ENCODE peak calls at places on chromosomes 1 and 21, in ten cellular contexts. D is fibroblast of the conjunctiva; V is HAP-1; Y is LoVo; Z is Peyer's patch; H is H9; A is CD4-positive, CD25-positive, alpha-beta regulatory T cell; T is T-helper 1 cell; E is NT2/D1; L is D341Med. N is an unnamed sample.
A peak's percentile ranks its signal among the peaks of the same experiment; 100 is the strongest.

GRCh38 chr1:185734929-185735666 is 907 bp downstream of the HMCN1 start:
- DNase-seq in E (peak; percentile 20), Y (no peak), L (no peak), Z (no peak), D (no peak), T (no peak), V (no peak), H (no peak), A (no peak), N (no peak)

GRCh38 chr1:242554577-242554976 is 30.1 kb upstream of the PLD5 start:
- DNase-seq in Y (no peak), Z (no peak), E (no peak), V (no peak), A (no peak), L (no peak), H (no peak), T (no peak), D (no peak), N (no peak)

GRCh38 chr1:239262538-239262937 is 123.8 kb upstream of the CHRM3 start:
- DNase-seq in H (no peak), D (no peak), Y (no peak), V (no peak), E (no peak), A (no peak), T (no peak), Z (no peak), L (no peak), N (no peak)

GRCh38 chr1:86965012-86965826 is 50.8 kb downstream of the HS2ST1 start:
- DNase-seq in L (peak; percentile 46), V (peak; percentile 45), H (no peak), A (peak; percentile 25), Y (peak; percentile 13), T (no peak), Z (no peak), D (peak; percentile 38), E (peak; percentile 8), N (no peak)

GRCh38 chr1:78919150-78919549 is 87.4 kb downstream of the ADGRL4 start:
- DNase-seq in A (no peak), H (peak; percentile 28), V (no peak), T (no peak), E (no peak), Y (no peak), Z (no peak), L (no peak), D (no peak), N (no peak)

GRCh38 chr1:56378376-56379070 is 200.8 kb downstream of the PLPP3 start:
- DNase-seq in H (no peak), D (no peak), Y (no peak), T (no peak), V (no peak), A (no peak), L (peak; percentile 63), Z (no peak), E (no peak), N (no peak)

GRCh38 chr21:42463861-42464515 is 32.0 kb downstream of the RSPH1 start:
- DNase-seq in A (peak; percentile 62), T (peak; percentile 39), L (no peak), D (no peak), E (no peak), H (peak; percentile 82), Z (peak; percentile 63), V (no peak), Y (peak; percentile 28), N (peak; percentile 55)

GRCh38 chr1:68970571-68970970 is 473.7 kb upstream of the DEPDC1 start:
- DNase-seq in Z (no peak), E (no peak), Y (no peak), D (no peak), T (no peak), H (no peak), A (no peak), V (peak; percentile 95), L (no peak), N (no peak)

GRCh38 chr1:167683641-167684502 is 37.9 kb upstream of the MPZL1 start:
- DNase-seq in D (no peak), A (no peak), T (no peak), V (no peak), L (no peak), Y (no peak), H (peak; percentile 77), E (peak; percentile 78), Z (no peak), N (no peak)

GRCh38 chr1:164604541-164604940 is 45.6 kb downstream of the PBX1 start:
- DNase-seq in Y (no peak), T (no peak), L (no peak), V (no peak), E (no peak), Z (no peak), A (no peak), H (no peak), D (no peak), N (no peak)

GRCh38 chr1:183209533-183210158 is 23.6 kb downstream of the LAMC2 start:
- DNase-seq in V (peak; percentile 16), A (no peak), L (no peak), D (peak; percentile 76), T (no peak), Z (no peak), E (no peak), H (no peak), Y (peak; percentile 66), N (no peak)